ENCODE peak calls at places on chromosomes 16 and 17, in four cellular contexts. F is heart left ventricle, K is esophagus squamous epithelium, E is astrocyte of the spinal cord. S is an unnamed sample.

GRCh38 chr17:62892870-62893338 is 73.1 kb upstream of the TANC2 start:
- DNase-seq in K (no peak), F (no peak), E (peak; percentile 75), S (peak; percentile 70)

GRCh38 chr17:1496814-1497325 is 4.4 kb upstream of the MYO1C start:
- DNase-seq in K (no peak), F (no peak), E (no peak), S (no peak)

GRCh38 chr17:39688945-39689344 is 1.1 kb upstream of the PGAP3 start:
- DNase-seq in K (no peak), E (no peak), F (peak; percentile 7), S (no peak)

GRCh38 chr16:1816396-1817275 is 10.0 kb downstream of the HAGH start:
- DNase-seq in E (no peak), F (no peak), K (no peak), S (peak; percentile 58)

GRCh38 chr17:44942456-44942855 is 5.1 kb downstream of the KIF18B start:
- DNase-seq in F (no peak), K (no peak), E (no peak), S (no peak)

GRCh38 chr16:76277099-76278030 is at the start of gene CNTNAP4:
- DNase-seq in K (no peak), F (no peak), E (no peak), S (no peak)

GRCh38 chr16:49593423-49594040 is 219.9 kb downstream of the C16orf78 start:
- DNase-seq in F (no peak), K (no peak), E (no peak), S (no peak)

GRCh38 chr17:8227238-8227581 is 16.8 kb upstream of the AURKB start:
- DNase-seq in E (no peak), F (no peak), K (no peak), S (no peak)

GRCh38 chr16:75754126-75754525 is 27.8 kb upstream of the CPHXL start:
- DNase-seq in K (no peak), E (no peak), F (no peak), S (no peak)

GRCh38 chr17:38673714-38674012 is 1.1 kb downstream of the EPOP start:
- DNase-seq in F (no peak), E (no peak), K (no peak), S (no peak)

GRCh38 chr17:1947229-1947742 is 77.8 kb downstream of the RTN4RL1 start:
- DNase-seq in E (no peak), K (no peak), F (no peak), S (no peak)

GRCh38 chr16:749010-749409 is 8.2 kb upstream of the CIAO3 start:
- DNase-seq in K (no peak), F (no peak), E (peak; percentile 28), S (no peak)

GRCh38 chr16:7646831-7647230 is 314.2 kb downstream of the RBFOX1 start:
- DNase-seq in K (no peak), E (no peak), F (no peak), S (no peak)

GRCh38 chr16:8885674-8886592 is 3.8 kb downstream of the LITAFD start:
- DNase-seq in K (no peak), F (no peak), E (peak; percentile 40), S (no peak)

GRCh38 chr17:42780816-42781638 is 617 bp downstream of the WNK4 start:
- DNase-seq in K (no peak), F (no peak), E (no peak), S (no peak)

GRCh38 chr16:88651276-88651988 is 579 bp upstream of the CYBA start:
- DNase-seq in F (peak; percentile 77), E (no peak), K (peak; percentile 68), S (peak; percentile 79)

GRCh38 chr16:77960771-77961170 is 61.6 kb upstream of the CLEC3A start:
- DNase-seq in E (no peak), F (no peak), K (no peak), S (no peak)

GRCh38 chr16:68445458-68445857 is 2.9 kb downstream of the SMPD3 start:
- DNase-seq in E (no peak), F (no peak), K (no peak), S (no peak)

GRCh38 chr17:45688353-45688752 is 95.8 kb upstream of the CRHR1 start:
- DNase-seq in K (no peak), F (no peak), E (no peak), S (no peak)